ENCODE peak calls at places on chromosomes 7 and 10, in four cellular contexts. H is suprapubic skin, W is BE2C, A is fibroblast of pulmonary artery. U is an unnamed sample.

GRCh38 chr7:56493704-56494450 is 377.7 kb upstream of the NUPR2 start:
- DNase-seq in A (no peak), H (no peak), W (no peak), U (no peak)

GRCh38 chr10:30383366-30383765 is 34.3 kb upstream of the MTPAP start:
- DNase-seq in A (peak), H (no peak), W (no peak), U (no peak)

GRCh38 chr10:110224992-110225391 is 17.6 kb downstream of the MXI1 start:
- DNase-seq in A (no peak), H (no peak), W (no peak), U (no peak)

GRCh38 chr7:13988765-13989137 is 715 bp downstream of the ETV1 start:
- DNase-seq in A (peak), W (peak), H (peak), U (no peak)

GRCh38 chr10:79400567-79401004 is 44.8 kb downstream of the ZCCHC24 start:
- DNase-seq in W (peak), A (no peak), H (no peak), U (peak)

GRCh38 chr10:13271552-13272163 is 28.2 kb downstream of the PHYH start:
- DNase-seq in H (peak), W (peak), A (peak), U (peak)

GRCh38 chr7:7157177-7157886 is 25.0 kb upstream of the C1GALT1 start:
- DNase-seq in H (no peak), W (no peak), A (peak), U (peak)

GRCh38 chr10:122657255-122657654 is 42.4 kb downstream of the C10orf120 start:
- DNase-seq in W (no peak), H (peak), A (no peak), U (no peak)

GRCh38 chr7:140209866-140210609 is 33.3 kb upstream of the KDM7A start:
- DNase-seq in A (no peak), H (no peak), W (no peak), U (no peak)

GRCh38 chr7:112205348-112206237 is 606 bp downstream of the DOCK4 start:
- DNase-seq in A (peak), W (peak), H (peak), U (peak)

GRCh38 chr7:346116-346898 is 56.3 kb downstream of the FOXL3 start:
- DNase-seq in A (no peak), H (no peak), W (no peak), U (no peak)

GRCh38 chr7:51611937-51612336 is 295.3 kb upstream of the COBL start:
- DNase-seq in A (no peak), H (no peak), W (no peak), U (no peak)

GRCh38 chr10:75238182-75239180 is 2.7 kb upstream of the COMTD1 start:
- DNase-seq in H (no peak), A (no peak), W (no peak), U (no peak)

GRCh38 chr7:158064631-158065030 is 523.0 kb downstream of the PTPRN2 start:
- DNase-seq in W (no peak), A (no peak), H (no peak), U (no peak)

GRCh38 chr7:29255199-29255838 is 60.7 kb downstream of the CHN2 start:
- DNase-seq in A (no peak), H (no peak), W (no peak), U (no peak)

GRCh38 chr7:87339373-87339897 is 6.0 kb upstream of the CROT start:
- DNase-seq in H (no peak), A (peak), W (no peak), U (peak)

GRCh38 chr7:6430271-6430940 is 17.3 kb downstream of the DAGLB start:
- DNase-seq in H (no peak), W (peak), A (peak), U (peak)

GRCh38 chr10:4543943-4544540 is 282.0 kb upstream of the AKR1E2 start:
- DNase-seq in A (no peak), W (no peak), H (no peak), U (no peak)

GRCh38 chr10:80268266-80268665 is 21.2 kb downstream of the MAT1A start:
- DNase-seq in H (no peak), W (no peak), A (no peak), U (no peak)

GRCh38 chr10:81820418-81820817 is 54.6 kb upstream of the NRG3 start:
- DNase-seq in H (no peak), W (no peak), A (peak), U (peak)

GRCh38 chr7:64869121-64869725 is 33.9 kb upstream of the ZNF273 start:
- DNase-seq in W (no peak), A (no peak), H (no peak), U (no peak)

GRCh38 chr10:24449334-24449740 is 240.4 kb downstream of the KIAA1217 start:
- DNase-seq in W (no peak), H (no peak), A (peak), U (no peak)

U was measured in epithelial cell of esophagus.